ENCODE peak calls at places on chromosomes 16 and 17, in six cellular contexts. One of them, this sample, is unnamed.

GRCh38 chr17:1197781-1198490 is 18.2 kb upstream of the ABR start:
- ATAC-seq in K562: no peak
- ATAC-seq in HepG2: peak
- ATAC-seq in A549: peak
- ATAC-seq in GM12878: peak
- ATAC-seq in upper lobe of left lung: peak
- ATAC-seq in this sample: peak

GRCh38 chr16:58044266-58045019 is 18.9 kb downstream of the MMP15 start:
- ATAC-seq in GM12878: no peak
- ATAC-seq in A549: no peak
- ATAC-seq in upper lobe of left lung: no peak
- ATAC-seq in HepG2: no peak
- ATAC-seq in K562: no peak
- ATAC-seq in this sample: no peak

GRCh38 chr17:43790311-43790940 is 10.2 kb downstream of the CFAP97D1 start:
- ATAC-seq in upper lobe of left lung: peak
- ATAC-seq in K562: no peak
- ATAC-seq in HepG2: peak
- ATAC-seq in A549: no peak
- ATAC-seq in GM12878: no peak
- ATAC-seq in this sample: no peak

GRCh38 chr16:71669926-71670536 is 44.0 kb downstream of the MARVELD3 start:
- ATAC-seq in GM12878: no peak
- ATAC-seq in HepG2: peak
- ATAC-seq in K562: no peak
- ATAC-seq in upper lobe of left lung: no peak
- ATAC-seq in A549: no peak
- ATAC-seq in this sample: no peak

GRCh38 chr17:43416998-43417891 is 18.5 kb downstream of the ARL4D start:
- ATAC-seq in upper lobe of left lung: peak
- ATAC-seq in A549: peak
- ATAC-seq in GM12878: no peak
- ATAC-seq in K562: no peak
- ATAC-seq in HepG2: no peak
- ATAC-seq in this sample: peak

GRCh38 chr17:66964930-66965800 is 658 bp downstream of the CACNG4 start:
- ATAC-seq in GM12878: peak
- ATAC-seq in K562: peak
- ATAC-seq in upper lobe of left lung: no peak
- ATAC-seq in A549: peak
- ATAC-seq in HepG2: peak
- ATAC-seq in this sample: no peak

GRCh38 chr16:28301154-28301553 is 8.8 kb downstream of the SBK1 start:
- ATAC-seq in A549: no peak
- ATAC-seq in upper lobe of left lung: no peak
- ATAC-seq in K562: no peak
- ATAC-seq in HepG2: no peak
- ATAC-seq in GM12878: no peak
- ATAC-seq in this sample: no peak

GRCh38 chr16:27450836-27451341 is 48.9 kb downstream of the IL21R start:
- ATAC-seq in GM12878: peak
- ATAC-seq in HepG2: peak
- ATAC-seq in K562: peak
- ATAC-seq in upper lobe of left lung: no peak
- ATAC-seq in A549: no peak
- ATAC-seq in this sample: no peak

GRCh38 chr17:17361543-17362511 is 58.7 kb downstream of the NT5M start:
- ATAC-seq in A549: peak
- ATAC-seq in upper lobe of left lung: no peak
- ATAC-seq in HepG2: no peak
- ATAC-seq in K562: no peak
- ATAC-seq in GM12878: no peak
- ATAC-seq in this sample: peak

GRCh38 chr17:77654861-77655260 is 303.6 kb upstream of the TNRC6C start:
- ATAC-seq in GM12878: no peak
- ATAC-seq in HepG2: no peak
- ATAC-seq in K562: no peak
- ATAC-seq in upper lobe of left lung: no peak
- ATAC-seq in A549: no peak
- ATAC-seq in this sample: no peak

GRCh38 chr16:58264961-58265479 is 29.8 kb downstream of the PRSS54 start:
- ATAC-seq in A549: peak
- ATAC-seq in K562: peak
- ATAC-seq in GM12878: peak
- ATAC-seq in HepG2: peak
- ATAC-seq in upper lobe of left lung: no peak
- ATAC-seq in this sample: no peak

GRCh38 chr17:8849311-8850041 is 18.0 kb downstream of the PIK3R6 start:
- ATAC-seq in HepG2: no peak
- ATAC-seq in upper lobe of left lung: no peak
- ATAC-seq in GM12878: peak
- ATAC-seq in K562: no peak
- ATAC-seq in A549: no peak
- ATAC-seq in this sample: no peak

GRCh38 chr16:56327929-56328258 is 97.5 kb downstream of the AMFR start:
- ATAC-seq in K562: no peak
- ATAC-seq in HepG2: no peak
- ATAC-seq in GM12878: no peak
- ATAC-seq in A549: no peak
- ATAC-seq in upper lobe of left lung: no peak
- ATAC-seq in this sample: no peak
- H3K4me3 ChIP-seq in K562: no peak
- H3K4me3 ChIP-seq in HepG2: no peak
- H3K4me3 ChIP-seq in GM12878: no peak
- H3K4me3 ChIP-seq in A549: no peak
- H3K4me3 ChIP-seq in upper lobe of left lung: no peak
- H3K4me3 ChIP-seq in this sample: no peak

GRCh38 chr16:46973457-46974324 is at the start of gene DNAJA2:
- ATAC-seq in HepG2: peak
- ATAC-seq in upper lobe of left lung: peak
- ATAC-seq in K562: peak
- ATAC-seq in GM12878: peak
- ATAC-seq in A549: peak
- ATAC-seq in this sample: peak
- TF ChIP-seq EP300 in HepG2: peak
- TF ChIP-seq EP300 in upper lobe of left lung: peak
- TF ChIP-seq EP300 in K562: no peak
- TF ChIP-seq EP300 in GM12878: no peak
- TF ChIP-seq EP300 in A549: no peak
- TF ChIP-seq EP300 in this sample: no peak

GRCh38 chr16:4626396-4626795 is 1.8 kb downstream of the MGRN1 start:
- ATAC-seq in K562: no peak
- ATAC-seq in upper lobe of left lung: no peak
- ATAC-seq in GM12878: no peak
- ATAC-seq in HepG2: no peak
- ATAC-seq in A549: no peak
- ATAC-seq in this sample: no peak
- H3K4me3 ChIP-seq in K562: no peak
- H3K4me3 ChIP-seq in upper lobe of left lung: peak
- H3K4me3 ChIP-seq in GM12878: peak
- H3K4me3 ChIP-seq in HepG2: peak
- H3K4me3 ChIP-seq in A549: peak
- H3K4me3 ChIP-seq in this sample: peak

DNA sequence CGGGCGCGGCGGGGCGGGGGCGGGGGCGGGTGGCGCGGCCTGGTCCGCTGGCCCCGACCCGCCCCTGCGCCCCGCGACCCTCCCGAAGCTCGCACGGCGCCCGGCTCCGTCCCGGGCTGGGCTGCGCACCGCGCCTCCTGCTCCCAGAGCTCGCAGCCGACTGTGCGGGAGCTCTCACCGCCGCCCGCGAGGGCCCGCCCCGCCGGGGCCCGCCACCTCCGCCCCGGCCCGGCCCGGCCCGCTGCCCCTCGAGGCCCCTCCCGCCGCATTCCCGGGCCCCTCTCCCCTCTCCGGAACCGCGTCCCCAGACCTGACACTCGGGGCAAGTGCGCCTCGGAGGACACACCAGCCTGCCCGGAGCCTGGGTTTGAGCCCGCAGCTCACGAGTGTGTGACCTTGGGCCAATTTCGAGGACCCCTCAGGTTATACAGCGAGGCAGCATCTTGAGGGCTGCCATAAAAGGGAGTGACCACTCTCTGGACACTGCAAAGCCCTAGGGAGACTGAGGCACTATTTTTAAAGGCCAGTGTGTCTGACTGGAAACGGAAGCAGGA is 1.9 kb upstream of the GRIN2C start:
- ATAC-seq in A549: no peak
- ATAC-seq in HepG2: no peak
- ATAC-seq in upper lobe of left lung: no peak
- ATAC-seq in K562: no peak
- ATAC-seq in GM12878: no peak
- ATAC-seq in this sample: no peak
- TF ChIP-seq EP300 in A549: no peak
- TF ChIP-seq EP300 in HepG2: no peak
- TF ChIP-seq EP300 in upper lobe of left lung: no peak
- TF ChIP-seq EP300 in K562: no peak
- TF ChIP-seq EP300 in GM12878: no peak
- TF ChIP-seq EP300 in this sample: no peak

DNA sequence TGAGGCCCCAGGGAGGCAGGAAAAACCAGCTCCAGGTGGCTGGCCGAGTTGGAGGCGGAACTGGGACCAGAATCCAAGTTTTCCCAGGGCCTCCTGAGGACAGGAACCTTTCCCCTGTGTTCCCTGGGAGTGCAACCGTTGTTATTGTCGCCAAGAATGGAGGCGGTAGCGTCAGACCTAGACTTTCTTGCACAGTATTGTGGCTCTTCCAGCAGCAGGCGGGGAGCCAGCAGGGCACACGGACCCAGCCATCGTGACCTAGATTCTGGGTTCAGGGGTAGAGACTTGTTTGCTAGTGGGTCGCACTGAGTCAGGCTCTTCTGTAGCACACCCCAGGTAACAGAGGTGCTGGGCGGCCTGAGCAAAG is 667 bp upstream of the KIF19 start:
- ATAC-seq in upper lobe of left lung: no peak
- ATAC-seq in K562: no peak
- ATAC-seq in GM12878: no peak
- ATAC-seq in HepG2: peak
- ATAC-seq in A549: no peak
- ATAC-seq in this sample: no peak
- H3K4me3 ChIP-seq in upper lobe of left lung: peak
- H3K4me3 ChIP-seq in K562: no peak
- H3K4me3 ChIP-seq in GM12878: no peak
- H3K4me3 ChIP-seq in HepG2: no peak
- H3K4me3 ChIP-seq in A549: no peak
- H3K4me3 ChIP-seq in this sample: no peak

GRCh38 chr16:65414284-65414984 is 292.6 kb upstream of the CDH11 start:
- ATAC-seq in A549: no peak
- ATAC-seq in upper lobe of left lung: no peak
- ATAC-seq in HepG2: no peak
- ATAC-seq in GM12878: no peak
- ATAC-seq in K562: no peak
- ATAC-seq in this sample: no peak
- TF ChIP-seq EP300 in A549: no peak
- TF ChIP-seq EP300 in upper lobe of left lung: no peak
- TF ChIP-seq EP300 in HepG2: no peak
- TF ChIP-seq EP300 in GM12878: no peak
- TF ChIP-seq EP300 in K562: no peak
- TF ChIP-seq EP300 in this sample: no peak

GRCh38 chr16:52294660-52295059 is 252.3 kb downstream of the TOX3 start:
- ATAC-seq in HepG2: no peak
- ATAC-seq in K562: no peak
- ATAC-seq in A549: no peak
- ATAC-seq in GM12878: no peak
- ATAC-seq in upper lobe of left lung: no peak
- ATAC-seq in this sample: no peak
- H3K4me3 ChIP-seq in HepG2: no peak
- H3K4me3 ChIP-seq in K562: no peak
- H3K4me3 ChIP-seq in A549: no peak
- H3K4me3 ChIP-seq in GM12878: no peak
- H3K4me3 ChIP-seq in upper lobe of left lung: no peak
- H3K4me3 ChIP-seq in this sample: no peak